ENCODE peak calls at places on chromosomes 6 and 20, in ten cellular contexts. U is NCI-H748 treated with DMSO at 0.1 percent for 48 hours, C is ovary, T is NCI-H1694 treated with DMSO at 0.1 percent for 48 hours, W is ACHN, A is NCI-H2107, P is GM23248, R is adipocyte, F is T-helper 2 cell, J is EL. G is an unnamed sample.

GRCh38 chr20:49928411-49929141 is 7.6 kb upstream of the RNF114 start:
- DNase-seq in U (peak), C (peak), T (peak), W (peak), A (peak), P (peak), R (peak), F (peak), J (peak), G (peak)

GRCh38 chr20:4956200-4956810 is 45.0 kb downstream of the SLC23A2 start:
- DNase-seq in U (peak), C (no peak), T (peak), W (peak), A (no peak), P (peak), R (peak), F (no peak), J (peak), G (peak)

GRCh38 chr6:82878812-82879211 is 186.8 kb downstream of the UBE3D start:
- DNase-seq in U (no peak), C (no peak), T (no peak), W (no peak), A (no peak), P (no peak), R (peak), F (no peak), J (peak), G (peak)

GRCh38 chr20:31260326-31260932 is 3.0 kb downstream of the DEFB115 start:
- DNase-seq in U (peak), C (no peak), T (peak), W (peak), A (no peak), P (peak), R (no peak), F (no peak), J (no peak), G (peak)

GRCh38 chr6:35318200-35318844 is 20.7 kb downstream of the DEF6 start:
- DNase-seq in U (peak), C (peak), T (peak), W (peak), A (peak), P (peak), R (peak), F (no peak), J (peak), G (peak)

GRCh38 chr6:78192057-78192456 is 539.2 kb downstream of the MEI4 start:
- DNase-seq in U (no peak), C (no peak), T (no peak), W (no peak), A (no peak), P (no peak), R (no peak), F (no peak), J (no peak), G (no peak)

GRCh38 chr20:45897692-45898091 is 6.6 kb downstream of the CTSA start:
- DNase-seq in U (no peak), C (no peak), T (no peak), W (no peak), A (no peak), P (no peak), R (no peak), F (no peak), J (no peak), G (no peak)

GRCh38 chr6:113634352-113635163 is 222.6 kb upstream of the MARCKS start:
- DNase-seq in U (no peak), C (no peak), T (no peak), W (no peak), A (no peak), P (peak), R (peak), F (no peak), J (peak), G (peak)

GRCh38 chr6:132726608-132726975 is 12.7 kb upstream of the VNN1 start:
- DNase-seq in U (no peak), C (no peak), T (no peak), W (no peak), A (no peak), P (no peak), R (no peak), F (no peak), J (no peak), G (no peak)

GRCh38 chr20:20017852-20018245 is 687 bp downstream of the NAA20 start:
- DNase-seq in U (no peak), C (no peak), T (no peak), W (no peak), A (no peak), P (peak), R (no peak), F (no peak), J (no peak), G (peak)

GRCh38 chr6:89999154-89999553 is 104.9 kb downstream of the GJA10 start:
- DNase-seq in U (peak), C (no peak), T (peak), W (no peak), A (peak), P (peak), R (no peak), F (no peak), J (peak), G (no peak)